ENCODE peak calls at places on chromosome 6, in five cellular contexts. Y is activated gamma-delta T cell treated with Interleukin-2 at 50 U/mL for 16 hours, J is hepatocyte, Q is fibroblast of gingiva, U is NCI-H345. P is an unnamed sample.

GRCh38 chr6:28137458-28138020 is 4.1 kb upstream of the ZKSCAN8 start:
- DNase-seq in Y (no peak), J (peak), Q (peak), U (peak), P (no peak)

GRCh38 chr6:52894278-52894677 is 15.2 kb downstream of the GSTA3 start:
- DNase-seq in Y (no peak), J (no peak), Q (no peak), U (no peak), P (no peak)

GRCh38 chr6:31652925-31653724 is 664 bp upstream of the BAG6 start:
- DNase-seq in Y (peak), J (peak), Q (no peak), U (peak), P (peak)

GRCh38 chr6:50087231-50087954 is 37.7 kb upstream of the DEFB112 start:
- DNase-seq in Y (no peak), J (no peak), Q (peak), U (no peak), P (no peak)

GRCh38 chr6:91782789-91783188 is 1195.9 kb upstream of the MAP3K7 start:
- DNase-seq in Y (no peak), J (no peak), Q (no peak), U (no peak), P (no peak)

GRCh38 chr6:73131706-73132105 is 93.6 kb downstream of the KHDC1L start:
- DNase-seq in Y (no peak), J (no peak), Q (peak), U (no peak), P (no peak)

GRCh38 chr6:13488015-13488895 is 855 bp upstream of the GFOD1 start:
- DNase-seq in Y (no peak), J (peak), Q (peak), U (no peak), P (no peak)

GRCh38 chr6:68343901-68344300 is 291.2 kb upstream of the ADGRB3 start:
- DNase-seq in Y (no peak), J (peak), Q (no peak), U (peak), P (no peak)

GRCh38 chr6:37871616-37872384 is 52.3 kb downstream of the ZFAND3 start:
- DNase-seq in Y (no peak), J (no peak), Q (no peak), U (no peak), P (no peak)

GRCh38 chr6:46917002-46917401 is 4.7 kb downstream of the ADGRF5 start:
- DNase-seq in Y (no peak), J (no peak), Q (no peak), U (no peak), P (no peak)

GRCh38 chr6:24646771-24647170 is 780 bp upstream of the KIAA0319 start:
- DNase-seq in Y (no peak), J (peak), Q (no peak), U (no peak), P (no peak)

GRCh38 chr6:159654483-159655098 is 38.5 kb downstream of the SOD2 start:
- DNase-seq in Y (no peak), J (peak), Q (peak), U (peak), P (no peak)

GRCh38 chr6:23656257-23656731 is 469.7 kb upstream of the NRSN1 start:
- DNase-seq in Y (no peak), J (peak), Q (no peak), U (peak), P (no peak)

GRCh38 chr6:150180517-150180916 is 37.7 kb downstream of the PPP1R14C start:
- DNase-seq in Y (no peak), J (no peak), Q (no peak), U (no peak), P (no peak)

GRCh38 chr6:76774750-76775396 is 688.4 kb downstream of the HTR1B start:
- DNase-seq in Y (no peak), J (peak), Q (no peak), U (peak), P (no peak)

GRCh38 chr6:131600696-131601095 is 27.3 kb downstream of the MED23 start:
- DNase-seq in Y (no peak), J (no peak), Q (no peak), U (no peak), P (no peak)

GRCh38 chr6:11386323-11386722 is 151.2 kb upstream of the TMEM170B start:
- DNase-seq in Y (no peak), J (no peak), Q (no peak), U (no peak), P (no peak)

GRCh38 chr6:40587240-40588069 is at the start of gene LRFN2:
- DNase-seq in Y (peak), J (peak), Q (peak), U (peak), P (no peak)

P was measured in NK-92 treated with Interleukin-12 subunit alpha and Interleukin-12 subunit beta, amount 100 ng/mL, for 24 hours.